ENCODE peak calls at places on chromosomes 16 and 17, in five cellular contexts. D, S, F, L and V are unnamed samples.

GRCh38 chr16:23879735-23880373 is 44.1 kb downstream of the PRKCB start:
- DNase-seq in L (no peak), F (no peak), S (no peak), D (no peak), V (no peak)

GRCh38 chr16:82881517-82881916 is 254.7 kb downstream of the CDH13 start:
- DNase-seq in D (no peak), F (no peak), S (no peak), L (no peak), V (no peak)

GRCh38 chr17:149897-150575 is 12.7 kb downstream of the SCGB1C2 start:
- DNase-seq in F (no peak), L (no peak), S (no peak), D (no peak), V (no peak)

GRCh38 chr17:44219636-44220210 is at the start of gene UBTF:
- DNase-seq in D (no peak), L (peak), S (no peak), F (peak), V (no peak)

GRCh38 chr16:57601801-57602478 is 26.5 kb upstream of the ADGRG1 start:
- DNase-seq in L (no peak), S (peak), F (peak), D (no peak), V (no peak)

GRCh38 chr16:63625141-63625540 is 1496.7 kb downstream of the CDH11 start:
- DNase-seq in D (no peak), L (no peak), S (no peak), F (no peak), V (no peak)

GRCh38 chr16:63312343-63312742 is 1276.1 kb upstream of the CDH8 start:
- DNase-seq in D (no peak), L (no peak), F (no peak), S (no peak), V (no peak)

GRCh38 chr16:56357765-56358322 is 67.5 kb downstream of the AMFR start:
- DNase-seq in L (peak), S (no peak), F (no peak), D (no peak), V (peak)

GRCh38 chr17:64048805-64049204 is 28.4 kb upstream of the ICAM2 start:
- DNase-seq in S (no peak), D (no peak), L (no peak), F (no peak), V (no peak)

GRCh38 chr17:79167486-79167885 is 92.9 kb downstream of the ENGASE start:
- DNase-seq in S (no peak), D (no peak), L (no peak), F (no peak), V (no peak)

GRCh38 chr17:43483674-43484551 is at the start of gene DHX8:
- DNase-seq in L (peak), D (peak), S (peak), F (peak), V (peak)

GRCh38 chr16:67192781-67193260 is 866 bp downstream of the E2F4 start:
- DNase-seq in D (no peak), F (no peak), L (no peak), S (no peak), V (no peak)

GRCh38 chr17:82367724-82368524 is 3.6 kb upstream of the UTS2R start:
- DNase-seq in F (peak), S (no peak), L (peak), D (peak), V (no peak)

GRCh38 chr16:77457046-77457445 is 22.2 kb upstream of the ADAMTS18 start:
- DNase-seq in L (no peak), F (no peak), S (no peak), D (no peak), V (no peak)

GRCh38 chr16:51880776-51881175 is 666.2 kb downstream of the TOX3 start:
- DNase-seq in D (no peak), S (no peak), L (no peak), F (no peak), V (no peak)

GRCh38 chr17:28518132-28518531 is 12.0 kb downstream of the FOXN1 start:
- DNase-seq in S (no peak), L (no peak), F (no peak), D (no peak), V (no peak)

GRCh38 chr16:3780570-3780969 is 63.2 kb upstream of the TRAP1 start:
- DNase-seq in L (no peak), S (no peak), D (no peak), F (no peak), V (no peak)

GRCh38 chr17:40191237-40192208 is 14.3 kb downstream of the RAPGEFL1 start:
- DNase-seq in S (peak), L (peak), F (peak), D (peak), V (peak)

GRCh38 chr17:56737741-56738161 is 96.0 kb downstream of the C17orf67 start:
- DNase-seq in S (no peak), D (no peak), F (no peak), L (no peak), V (no peak)

GRCh38 chr16:29158031-29158430 is 173.2 kb downstream of the LAT start:
- DNase-seq in F (no peak), D (no peak), S (no peak), L (no peak), V (no peak)

GRCh38 chr16:75099738-75100615 is 16.6 kb downstream of the LDHD start:
- DNase-seq in F (no peak), D (no peak), L (no peak), S (no peak), V (no peak)

GRCh38 chr16:76265434-76266045 is 11.7 kb upstream of the CNTNAP4 start:
- DNase-seq in D (peak), F (peak), L (peak), S (no peak), V (peak)

GRCh38 chr17:4362141-4362540 is 4.3 kb downstream of the UBE2G1 start:
- DNase-seq in L (no peak), F (no peak), S (no peak), D (no peak), V (no peak)

GRCh38 chr17:67260051-67260987 is 15.3 kb upstream of the HELZ start:
- DNase-seq in D (no peak), L (peak), F (no peak), S (no peak), V (no peak)

GRCh38 chr17:30970757-30971567 is at the start of gene RNF135:
- DNase-seq in S (no peak), D (peak), F (no peak), L (no peak), V (peak)

GRCh38 chr17:28147026-28147425 is 104.5 kb downstream of the NLK start:
- DNase-seq in F (no peak), D (no peak), L (no peak), S (no peak), V (no peak)

GRCh38 chr16:2817496-2818277 is 650 bp downstream of the PRSS21 start:
- DNase-seq in F (no peak), L (no peak), D (no peak), S (no peak), V (no peak)

GRCh38 chr16:85686912-85687591 is 1.7 kb downstream of the GINS2 start:
- DNase-seq in S (no peak), L (no peak), F (peak), D (no peak), V (no peak)

GRCh38 chr17:8387914-8388651 is 5.1 kb upstream of the RPL26 start:
- DNase-seq in L (no peak), S (no peak), F (no peak), D (no peak), V (no peak)

GRCh38 chr17:79023180-79023705 is 726 bp upstream of the C1QTNF1 start:
- DNase-seq in S (no peak), D (no peak), F (no peak), L (no peak), V (no peak)

GRCh38 chr17:82723169-82723807 is 6.8 kb downstream of the FN3KRP start:
- DNase-seq in S (no peak), F (no peak), L (no peak), D (no peak), V (no peak)

GRCh38 chr16:4800290-4801041 is 2.0 kb downstream of the ROGDI start:
- DNase-seq in S (no peak), F (no peak), D (no peak), L (peak), V (no peak)

GRCh38 chr16:72560617-72561016 is 388.7 kb upstream of the PMFBP1 start:
- DNase-seq in S (no peak), L (peak), D (no peak), F (no peak), V (no peak)

GRCh38 chr17:55564077-55564476 is 52.8 kb upstream of the SMIM36 start:
- DNase-seq in F (no peak), D (no peak), S (no peak), L (no peak), V (no peak)

DNA sequence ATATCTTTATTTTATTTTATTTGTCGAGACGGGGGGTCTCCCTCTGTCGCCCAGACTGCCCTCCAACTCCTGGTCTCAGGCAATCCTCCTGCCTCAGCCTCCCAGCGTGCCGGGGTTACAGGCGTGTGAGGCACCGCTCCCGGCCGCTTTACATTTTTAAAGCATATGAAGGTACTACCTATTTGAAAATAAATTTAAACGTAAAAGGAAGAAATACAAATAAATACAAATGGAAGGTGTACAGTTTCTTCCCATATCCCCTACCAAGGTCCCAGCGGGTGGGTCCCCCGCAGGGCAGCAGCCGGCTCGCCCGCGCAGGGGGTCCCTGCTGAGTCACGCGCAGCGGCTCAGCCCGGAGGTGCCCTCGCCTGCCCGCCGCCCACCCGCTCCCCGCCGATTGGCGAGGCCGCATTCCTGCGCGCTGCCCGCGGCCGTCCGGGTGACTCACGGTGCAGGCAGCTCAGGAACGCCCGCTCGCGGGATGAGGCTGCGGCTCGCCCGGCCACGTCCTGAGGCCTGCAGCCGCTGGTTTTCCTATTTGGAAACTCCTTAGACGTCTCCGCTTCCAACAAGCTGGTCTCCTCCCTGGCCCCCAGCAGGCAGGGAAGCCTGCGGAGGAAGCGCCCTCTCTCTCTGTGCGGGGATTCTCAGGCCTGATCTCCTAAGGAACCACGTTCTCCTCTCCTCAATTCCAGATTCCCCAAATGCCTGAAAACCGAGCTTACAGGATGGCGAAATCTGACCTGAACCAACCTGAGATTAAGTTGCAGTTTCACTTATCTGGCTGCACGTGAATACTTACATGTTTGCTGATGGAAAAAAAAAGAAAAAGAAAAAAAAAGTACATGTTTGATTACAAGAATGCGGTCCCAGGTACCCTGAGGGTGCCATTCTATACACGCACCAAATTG is 54.8 kb upstream of the MAP3K14 start:
- DNase-seq in F (no peak), S (no peak), L (peak), D (peak), V (peak)
- TF ChIP-seq EZH2 in F (no peak), S (no peak), L (no peak), D (no peak), V (no peak)

DNA sequence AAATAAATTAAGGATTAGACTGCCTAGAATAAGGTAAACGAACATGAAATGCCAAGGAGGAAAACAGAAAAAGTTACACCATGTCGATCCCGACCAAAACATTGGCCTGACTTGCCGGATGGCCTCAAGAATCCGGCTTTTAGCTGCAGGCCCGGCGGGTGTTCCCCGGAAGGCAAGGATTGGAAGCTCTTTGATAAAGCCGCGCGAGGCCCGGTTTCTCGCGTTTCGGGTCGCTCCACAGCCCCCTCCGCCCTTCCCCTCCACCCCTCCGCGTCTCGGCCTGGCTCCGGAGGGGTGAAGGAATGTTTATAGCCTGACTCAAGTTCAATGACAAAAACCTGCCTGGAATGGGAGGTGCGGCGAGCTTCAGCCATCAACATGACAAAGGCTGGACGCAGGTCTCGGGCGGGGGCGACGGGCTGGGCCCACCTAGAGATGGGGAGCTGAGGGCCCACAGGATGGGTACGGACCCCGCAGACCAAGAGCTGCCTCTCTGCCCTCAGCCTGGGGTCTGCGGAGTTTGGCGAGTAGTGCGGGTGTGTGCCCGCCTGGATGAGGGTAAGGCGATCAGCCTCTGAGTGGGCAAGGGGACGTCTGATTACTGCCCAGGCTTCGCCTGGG is 2.6 kb downstream of the PRAC1 start:
- DNase-seq in S (no peak), F (no peak), D (no peak), L (no peak), V (peak)
- TF ChIP-seq CEBPB in S (no peak), F (no peak), D (no peak), L (no peak), V (no peak)

GRCh38 chr16:340370-341091 is 12.0 kb downstream of the AXIN1 start:
- DNase-seq in F (no peak), S (no peak), D (no peak), L (peak), V (no peak)
- TF ChIP-seq ZNF274 in F (no peak), S (no peak), D (no peak), L (no peak), V (no peak)

DNA sequence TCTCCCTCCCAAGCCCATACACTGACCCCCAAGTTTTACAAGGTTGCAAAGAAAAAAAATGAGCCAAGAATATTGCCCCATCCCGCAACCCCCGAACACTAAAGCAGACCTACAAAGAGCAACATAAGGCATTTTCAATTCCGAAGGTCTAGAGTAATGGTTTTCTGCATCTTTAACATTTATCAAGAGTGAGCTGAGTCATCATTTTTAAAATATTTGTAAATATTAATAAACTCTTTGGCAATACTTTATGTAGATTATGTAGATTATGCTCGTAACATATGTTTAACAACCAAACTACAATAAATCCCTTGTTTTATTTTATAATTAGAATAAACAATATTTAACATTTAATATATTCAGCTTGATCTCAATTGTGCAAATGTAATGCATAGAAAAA is 1.4 kb downstream of the ZNF624 start:
- DNase-seq in D (no peak), S (no peak), F (no peak), L (no peak), V (no peak)
- TF ChIP-seq EZH2 in D (no peak), S (no peak), F (no peak), L (no peak), V (no peak)

GRCh38 chr16:64947651-64948050 is 174.2 kb downstream of the CDH11 start:
- DNase-seq in L (no peak), F (no peak), S (no peak), D (no peak), V (no peak)
- TF ChIP-seq CEBPB in L (no peak), F (no peak), S (no peak), D (no peak), V (no peak)

GRCh38 chr17:42101513-42102292 is 3.4 kb upstream of the ZNF385C start:
- DNase-seq in D (peak), L (peak), F (peak), S (no peak), V (peak)
- TF ChIP-seq ZNF274 in D (no peak), L (no peak), F (no peak), S (no peak), V (no peak)